ENCODE peak calls at places on chromosomes 6 and 20, in seven cellular contexts. Z is IMR-90, H is mesendoderm, Y is neuronal stem cell, N is H9, L is trophoblast cell, K is H1. X is an unnamed sample.

GRCh38 chr20:49320460-49320859 is 42.6 kb upstream of the ZNFX1 start:
- DNase-seq in Y (no peak), H (peak; percentile 94), Z (peak; percentile 38), L (no peak), N (peak; percentile 84), K (peak; percentile 55), X (peak; percentile 62)

GRCh38 chr20:4011226-4011975 is 4.0 kb downstream of the RNF24 start:
- DNase-seq in H (no peak), Z (peak; percentile 61), L (no peak), N (no peak), Y (no peak), K (no peak), X (peak; percentile 78)

GRCh38 chr6:20916081-20916480 is 381.8 kb downstream of the CDKAL1 start:
- DNase-seq in Y (no peak), L (no peak), H (no peak), Z (peak; percentile 48), K (no peak), N (no peak), X (no peak)

GRCh38 chr6:12844284-12845223 is 128.0 kb downstream of the PHACTR1 start:
- DNase-seq in H (peak; percentile 59), N (no peak), K (no peak), Y (no peak), L (no peak), Z (peak; percentile 1), X (peak; percentile 24)

GRCh38 chr6:96898241-96898851 is 655 bp upstream of the NDUFAF4 start:
- DNase-seq in L (no peak), K (no peak), H (peak; percentile 37), N (no peak), Y (no peak), Z (peak; percentile 34), X (peak; percentile 57)

GRCh38 chr6:137851669-137852068 is 15.4 kb upstream of the TNFAIP3 start:
- DNase-seq in Z (no peak), Y (no peak), H (no peak), L (no peak), K (no peak), N (no peak), X (no peak)

GRCh38 chr6:36285797-36286196 is 15.9 kb downstream of the PNPLA1 start:
- DNase-seq in N (no peak), K (no peak), Y (no peak), H (no peak), Z (no peak), L (no peak), X (no peak)

GRCh38 chr6:82711992-82712788 is 348.6 kb downstream of the TPBG start:
- DNase-seq in K (no peak), H (peak; percentile 7), Y (no peak), L (no peak), Z (no peak), N (no peak), X (peak; percentile 1)

GRCh38 chr6:30647802-30648460 is 998 bp downstream of the C6orf136 start:
- DNase-seq in Z (no peak), Y (no peak), N (no peak), L (no peak), K (peak; percentile 86), H (no peak), X (no peak)

GRCh38 chr6:144262470-144263369 is 22.4 kb upstream of the UTRN start:
- DNase-seq in Y (no peak), H (no peak), N (no peak), K (no peak), Z (no peak), L (no peak), X (no peak)

GRCh38 chr6:114339706-114340105 is 3.1 kb downstream of the HS3ST5 start:
- DNase-seq in Y (no peak), N (no peak), Z (peak; percentile 41), H (no peak), K (no peak), L (no peak), X (peak; percentile 23)

GRCh38 chr20:19098806-19099578 is 113.5 kb upstream of the SLC24A3 start:
- DNase-seq in Y (no peak), L (no peak), Z (no peak), N (no peak), H (no peak), K (no peak), X (no peak)
- H2BK5ac ChIP-seq in Y (no peak overlapping the region), L (no peak overlapping the region), Z (no peak overlapping the region), N (no peak overlapping the region), H (no peak overlapping the region), K (no peak overlapping the region), X (no peak overlapping the region)

GRCh38 chr6:121544691-121545090 is 109.2 kb downstream of the GJA1 start:
- DNase-seq in H (no peak), K (no peak), L (no peak), N (no peak), Y (no peak), Z (no peak), X (no peak)

GRCh38 chr6:121539537-121539936 is 104.1 kb downstream of the GJA1 start:
- DNase-seq in Z (no peak), L (no peak), H (no peak), N (no peak), Y (no peak), K (no peak), X (no peak)

GRCh38 chr6:121540210-121540609 is 104.8 kb downstream of the GJA1 start:
- DNase-seq in H (no peak), N (no peak), L (no peak), Y (no peak), K (no peak), Z (no peak), X (no peak)
- H2AK5ac ChIP-seq in H (no peak overlapping the region), N (no peak overlapping the region), L (no peak overlapping the region), Y (no peak overlapping the region), K (no peak overlapping the region), Z (no peak overlapping the region), X (no peak overlapping the region)

GRCh38 chr20:60900581-60900980 is 351.5 kb upstream of the CDH4 start:
- DNase-seq in K (no peak), N (no peak), H (peak; percentile 36), Z (no peak), Y (no peak), L (no peak), X (no peak)
- H3K4ac ChIP-seq in K (no peak overlapping the region), N (no peak overlapping the region), H (no peak overlapping the region), Z (no peak overlapping the region), Y (no peak overlapping the region), L (no peak overlapping the region), X (no peak overlapping the region)

DNA sequence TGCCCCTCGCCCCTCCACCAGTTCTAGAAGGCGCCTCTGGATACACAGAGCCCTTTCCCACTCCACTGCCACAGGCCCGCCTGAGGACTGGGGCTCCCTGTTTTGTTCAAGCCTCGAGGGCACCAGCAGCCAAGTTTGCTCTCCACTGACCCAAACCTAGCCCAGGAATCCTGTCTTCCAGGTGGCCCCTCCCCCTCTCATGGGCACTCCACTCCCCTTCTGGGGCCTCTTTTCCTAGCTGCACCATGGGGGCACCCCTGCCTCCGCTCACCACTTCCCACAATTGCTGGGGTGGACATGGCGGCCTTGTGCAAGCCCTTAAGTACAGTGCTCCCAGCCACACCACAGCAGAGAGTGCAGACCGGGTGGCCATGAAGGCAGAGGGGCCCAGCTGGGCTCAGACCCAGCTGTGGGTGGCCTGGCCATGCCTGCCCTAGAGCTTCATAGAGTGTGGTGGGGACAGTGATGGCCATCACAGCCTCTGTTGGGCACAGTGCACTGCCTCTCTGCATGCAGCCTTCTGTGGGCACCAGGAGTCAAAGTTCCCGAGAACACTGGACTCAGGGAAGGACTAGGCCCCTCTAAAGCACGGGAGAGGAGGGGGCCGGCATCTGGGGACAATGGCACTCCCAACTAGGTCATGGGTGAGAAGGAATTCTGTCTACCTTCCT is 1.3 kb downstream of the MYL9 start:
- DNase-seq in K (no peak), H (no peak), Z (no peak), L (no peak), Y (no peak), N (no peak), X (no peak)
- H2BK5ac ChIP-seq in K (peak overlapping the region; percentile 77), H (no peak overlapping the region), Z (peak overlapping the region; percentile 99), L (peak overlapping the region; percentile 11), Y (peak overlapping the region; percentile 56), N (no peak overlapping the region), X (no peak overlapping the region)

GRCh38 chr20:57266251-57267157 is at the start of gene BMP7:
- DNase-seq in H (peak; percentile 61), K (peak; percentile 87), L (peak; percentile 14), Z (no peak), N (peak; percentile 70), Y (no peak), X (peak; percentile 0)

GRCh38 chr20:57269148-57269984 is 2.9 kb upstream of the BMP7 start:
- DNase-seq in K (no peak), H (no peak), N (no peak), Y (no peak), Z (no peak), L (no peak), X (no peak)

GRCh38 chr20:57270204-57270937 is 3.9 kb upstream of the BMP7 start:
- DNase-seq in N (peak; percentile 41), Y (no peak), K (no peak), H (peak; percentile 31), L (no peak), Z (no peak), X (no peak)

GRCh38 chr20:57267158-57267821 is 849 bp upstream of the BMP7 start:
- DNase-seq in Y (no peak), L (no peak), N (no peak), Z (no peak), K (no peak), H (no peak), X (no peak)

GRCh38 chr20:57268399-57269076 is 2.1 kb upstream of the BMP7 start:
- DNase-seq in Z (no peak), K (no peak), H (no peak), N (no peak), L (no peak), Y (no peak), X (no peak)
- H2AK5ac ChIP-seq in Z (no peak overlapping the region), K (peak overlapping the region; percentile 71), H (no peak overlapping the region), N (no peak overlapping the region), L (no peak overlapping the region), Y (peak overlapping the region; percentile 48), X (no peak overlapping the region)

DNA sequence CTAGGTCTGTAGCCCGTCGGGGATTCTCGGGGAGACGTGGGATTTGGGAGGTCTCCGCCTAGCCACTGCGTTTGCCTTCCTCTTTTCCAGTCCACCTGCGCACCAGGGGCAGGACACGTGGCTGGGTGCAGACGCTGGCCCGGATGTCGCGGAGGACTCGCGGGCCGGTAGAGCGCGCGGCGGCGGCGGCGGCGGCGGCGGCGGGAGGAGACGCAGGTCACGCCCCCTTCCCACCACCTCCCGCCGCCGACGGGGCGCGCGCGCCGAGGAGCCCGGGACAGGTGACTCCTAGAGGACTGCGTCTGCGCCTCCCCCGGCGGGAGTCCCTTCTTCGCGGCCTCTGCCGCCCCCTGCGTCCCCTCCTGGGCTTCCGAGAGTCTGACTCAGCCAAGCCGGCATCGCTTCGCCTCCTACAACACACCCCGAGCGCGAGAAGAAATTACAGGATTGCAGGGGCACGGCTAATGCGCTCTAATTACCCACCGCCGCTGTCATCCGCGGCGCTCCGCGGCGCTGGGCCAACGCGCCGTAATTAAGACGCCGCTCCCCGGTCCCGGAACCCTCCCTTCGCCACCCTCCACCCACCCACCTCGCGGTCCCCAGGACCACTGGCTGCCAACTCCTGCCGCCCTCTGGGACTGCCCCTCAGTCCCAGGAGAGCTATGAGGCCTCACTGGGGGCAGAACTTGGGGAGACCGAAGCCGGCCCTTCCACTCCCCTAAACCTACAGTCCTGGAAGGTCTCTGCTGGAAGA is 124.5 kb downstream of the MRPL14 start:
- DNase-seq in Z (peak; percentile 54), H (peak; percentile 95), Y (no peak), L (peak; percentile 39), K (peak; percentile 86), N (peak; percentile 82), X (peak; percentile 80)
- H3K4ac ChIP-seq in Z (peak overlapping the region; percentile 48), H (peak overlapping the region; percentile 1), Y (no peak overlapping the region), L (no peak overlapping the region), K (peak overlapping the region; percentile 41), N (no peak overlapping the region), X (no peak overlapping the region)

X was measured in mesenchymal stem cell.